ENCODE peak calls at places on chromosomes 3 and 15, in eight cellular contexts. X, F, S, O, G, Z, W and P are unnamed samples.

GRCh38 chr3:64763980-64764379 is 76.2 kb upstream of the ADAMTS9 start:
- DNase-seq in X (peak; percentile 4), F (no peak), S (no peak), O (no peak), G (no peak), Z (no peak), W (no peak), P (no peak)

GRCh38 chr15:29917600-29918597 is 95.6 kb upstream of the TJP1 start:
- DNase-seq in X (no peak), F (no peak), S (no peak), O (no peak), G (no peak), Z (no peak), W (no peak), P (no peak)

GRCh38 chr3:57169872-57170623 is 4.9 kb upstream of the IL17RD start:
- DNase-seq in X (peak; percentile 66), F (peak; percentile 51), S (peak; percentile 40), O (peak; percentile 77), G (peak; percentile 74), Z (peak; percentile 72), W (peak; percentile 89), P (peak; percentile 64)

GRCh38 chr15:82933576-82933975 is 18.9 kb downstream of the HOMER2 start:
- DNase-seq in X (no peak), F (no peak), S (no peak), O (no peak), G (no peak), Z (no peak), W (no peak), P (no peak)

GRCh38 chr3:152589644-152590043 is 245.3 kb upstream of the P2RY1 start:
- DNase-seq in X (no peak), F (no peak), S (no peak), O (peak; percentile 36), G (no peak), Z (no peak), W (no peak), P (peak; percentile 10)

GRCh38 chr15:72196409-72197044 is 1.1 kb downstream of the GRAMD2A start:
- DNase-seq in X (no peak), F (no peak), S (no peak), O (no peak), G (peak; percentile 29), Z (no peak), W (no peak), P (peak; percentile 11)

GRCh38 chr3:59654953-59655430 is 605.2 kb upstream of the CFAP20DC start:
- DNase-seq in X (no peak), F (no peak), S (no peak), O (no peak), G (no peak), Z (no peak), W (no peak), P (no peak)

GRCh38 chr3:159664011-159664410 is 324.6 kb upstream of the IL12A start:
- DNase-seq in X (no peak), F (no peak), S (no peak), O (no peak), G (no peak), Z (no peak), W (no peak), P (no peak)

GRCh38 chr3:51702156-51702555 is 4.7 kb upstream of the GRM2 start:
- DNase-seq in X (no peak), F (no peak), S (no peak), O (no peak), G (no peak), Z (no peak), W (no peak), P (no peak)

GRCh38 chr3:197224034-197224444 is 74.4 kb downstream of the DLG1 start:
- DNase-seq in X (no peak), F (no peak), S (no peak), O (peak; percentile 74), G (peak; percentile 57), Z (peak; percentile 66), W (no peak), P (peak; percentile 76)

GRCh38 chr3:190387578-190388213 is at the start of gene CLDN16:
- DNase-seq in X (no peak), F (peak; percentile 68), S (no peak), O (no peak), G (no peak), Z (no peak), W (no peak), P (peak; percentile 6)

GRCh38 chr15:86375733-86376132 is 296.1 kb downstream of the AGBL1 start:
- DNase-seq in X (no peak), F (no peak), S (no peak), O (no peak), G (no peak), Z (no peak), W (no peak), P (no peak)

GRCh38 chr15:67542462-67543347 is at the start of gene MAP2K5:
- DNase-seq in X (peak; percentile 91), F (peak; percentile 87), S (peak; percentile 51), O (peak; percentile 77), G (peak; percentile 85), Z (peak; percentile 69), W (peak; percentile 94), P (peak; percentile 58)

GRCh38 chr15:51864408-51865056 is 35.1 kb downstream of the TMOD3 start:
- DNase-seq in X (no peak), F (no peak), S (no peak), O (no peak), G (no peak), Z (peak; percentile 29), W (no peak), P (no peak)

GRCh38 chr3:159866201-159866746 is 122.4 kb upstream of the IL12A start:
- DNase-seq in X (no peak), F (no peak), S (no peak), O (peak; percentile 43), G (no peak), Z (peak; percentile 32), W (no peak), P (no peak)

GRCh38 chr3:74839591-74839990 is 225.1 kb upstream of the CNTN3 start:
- DNase-seq in X (no peak), F (no peak), S (no peak), O (no peak), G (no peak), Z (no peak), W (no peak), P (no peak)

GRCh38 chr3:54719914-54720313 is 207.9 kb downstream of the LRTM1 start:
- DNase-seq in X (no peak), F (no peak), S (no peak), O (no peak), G (no peak), Z (no peak), W (no peak), P (no peak)

DNA sequence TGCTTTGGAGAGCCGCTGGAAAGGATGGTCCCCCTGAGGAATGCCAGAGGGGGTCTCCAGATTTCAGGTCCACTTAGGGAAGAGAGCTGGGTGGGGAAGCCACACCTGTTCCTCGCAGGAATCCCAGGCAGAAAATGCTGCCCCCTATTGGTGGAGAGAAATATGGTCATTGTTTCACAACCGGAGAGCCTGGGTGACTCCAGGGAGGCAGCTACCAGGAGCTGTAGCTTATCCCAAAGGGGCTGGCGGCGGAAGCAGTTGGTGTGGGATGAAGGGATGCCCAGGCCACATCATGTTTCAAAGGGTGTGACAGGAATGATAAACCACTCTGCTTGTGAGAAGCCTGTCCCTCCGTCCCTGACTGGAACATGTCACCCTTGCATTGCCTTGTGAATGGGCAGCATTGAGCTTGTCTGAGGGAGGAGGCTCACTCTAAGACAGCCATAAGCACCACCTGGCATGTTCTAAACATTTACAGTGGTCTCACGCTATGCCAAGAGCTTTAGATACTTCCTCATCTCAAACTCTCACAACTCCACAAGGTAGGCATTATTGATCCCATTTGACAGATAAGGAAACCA is 34.5 kb downstream of the POMGNT2 start:
- DNase-seq in X (peak; percentile 6), F (no peak), S (no peak), O (no peak), G (no peak), Z (no peak), W (no peak), P (peak; percentile 7)
- TF ChIP-seq CTCF in X (peak; percentile 9), F (no peak), S (no peak), O (peak; percentile 60), G (no peak), Z (peak; percentile 24), W (peak; percentile 45), P (peak; percentile 61)

GRCh38 chr3:50625131-50625878 is 8.4 kb downstream of the MAPKAPK3 start:
- DNase-seq in X (no peak), F (no peak), S (no peak), O (no peak), G (no peak), Z (no peak), W (no peak), P (no peak)

GRCh38 chr3:50628601-50629000 is 11.7 kb downstream of the MAPKAPK3 start:
- DNase-seq in X (no peak), F (no peak), S (no peak), O (no peak), G (no peak), Z (no peak), W (no peak), P (no peak)

GRCh38 chr3:50625879-50626182 is 8.9 kb downstream of the MAPKAPK3 start:
- DNase-seq in X (no peak), F (no peak), S (no peak), O (no peak), G (no peak), Z (no peak), W (no peak), P (no peak)

GRCh38 chr3:50626406-50626805 is 9.5 kb downstream of the MAPKAPK3 start:
- DNase-seq in X (no peak), F (no peak), S (no peak), O (no peak), G (no peak), Z (no peak), W (no peak), P (no peak)

GRCh38 chr3:50627407-50628051 is 10.6 kb downstream of the MAPKAPK3 start:
- DNase-seq in X (no peak), F (peak; percentile 77), S (no peak), O (peak; percentile 40), G (peak; percentile 46), Z (peak; percentile 67), W (peak; percentile 86), P (peak; percentile 62)
- TF ChIP-seq CTCF in X (no peak), F (no peak), S (no peak), O (peak; percentile 41), G (peak; percentile 59), Z (peak; percentile 55), W (no peak), P (peak; percentile 69)

DNA sequence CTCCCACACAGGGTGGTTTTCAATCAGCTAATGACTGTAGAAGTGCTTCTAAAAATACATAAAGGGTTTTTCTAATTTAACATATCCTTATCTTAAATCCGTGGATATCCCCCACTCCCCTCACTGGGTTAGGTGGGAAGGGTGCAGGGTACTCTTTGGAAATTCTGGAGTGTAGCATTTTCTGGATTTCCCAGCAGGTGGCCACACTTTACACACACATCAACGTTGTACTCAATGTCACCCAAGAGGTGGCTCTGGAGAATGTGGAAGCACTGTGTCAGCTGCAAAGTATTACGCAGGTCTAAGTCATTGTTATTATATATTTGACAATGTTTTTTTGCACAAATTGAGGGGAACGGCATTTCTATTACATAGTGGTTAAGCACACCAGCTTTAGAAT is 168.8 kb downstream of the CHDH start:
- DNase-seq in X (peak; percentile 11), F (no peak), S (no peak), O (peak; percentile 2), G (no peak), Z (no peak), W (no peak), P (no peak)
- TF ChIP-seq CTCF in X (no peak), F (no peak), S (no peak), O (no peak), G (peak; percentile 20), Z (no peak), W (peak; percentile 33), P (no peak)

DNA sequence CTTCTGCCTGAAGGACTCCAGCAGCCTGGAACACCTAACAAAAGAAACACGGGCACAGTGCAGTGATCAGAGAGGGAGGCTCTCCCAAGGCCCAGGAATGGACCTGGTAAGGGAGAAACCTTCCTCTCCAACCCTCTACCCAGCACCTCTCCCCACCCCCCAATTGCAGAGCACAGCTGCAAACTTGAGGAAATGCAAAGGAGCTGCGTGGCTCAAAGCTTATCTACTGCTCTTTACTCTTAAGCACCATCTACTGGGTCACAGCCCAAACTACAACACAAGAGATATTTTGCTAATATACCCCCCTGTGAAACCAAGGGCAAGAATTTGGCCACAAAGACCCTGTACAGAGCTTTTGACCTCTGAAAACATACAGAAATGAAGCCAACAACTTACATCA is 328.3 kb downstream of the OXSM start:
- DNase-seq in X (no peak), F (no peak), S (no peak), O (no peak), G (peak; percentile 10), Z (no peak), W (no peak), P (peak; percentile 2)
- TF ChIP-seq CTCF in X (no peak), F (no peak), S (no peak), O (no peak), G (peak; percentile 46), Z (no peak), W (peak; percentile 24), P (no peak)